ENCODE peak calls at places on chromosomes 13 and 19, in seven cellular contexts. P is GM19239; T is heart left ventricle; Q is stimulated activated CD4-positive, alpha-beta T cell treated with anti-CD3 and anti-CD28 coated beads, Interleukin-2, amount 100 ng/mL, for 4 hours; H is nucleus accumbens; J is ELR; S is left lobe of liver. G is an unnamed sample.

GRCh38 chr19:16463991-16464575 is 7.7 kb downstream of the EPS15L1 start:
- DNase-seq in P (no peak), T (no peak), Q (no peak), H (no peak), J (peak; percentile 32), S (no peak), G (no peak)

GRCh38 chr19:17281391-17282304 is at the start of gene ANKLE1:
- DNase-seq in P (no peak), T (no peak), Q (no peak), H (no peak), J (peak; percentile 31), S (no peak), G (peak; percentile 46)

GRCh38 chr13:71374471-71375041 is 492.4 kb downstream of the DACH1 start:
- DNase-seq in P (no peak), T (no peak), Q (no peak), H (no peak), J (peak; percentile 30), S (no peak), G (no peak)

GRCh38 chr19:7088999-7089398 is 19.5 kb downstream of the ZNF557 start:
- DNase-seq in P (no peak), T (no peak), Q (no peak), H (no peak), J (no peak), S (no peak), G (no peak)

GRCh38 chr13:54958781-54959180 is 1930.2 kb downstream of the OLFM4 start:
- DNase-seq in P (no peak), T (no peak), Q (no peak), H (no peak), J (no peak), S (no peak), G (no peak)

GRCh38 chr13:83333614-83334388 is 548.5 kb downstream of the SLITRK1 start:
- DNase-seq in P (no peak), T (no peak), Q (no peak), H (no peak), J (no peak), S (no peak), G (no peak)

GRCh38 chr13:95596701-95597100 is 44.2 kb downstream of the CLDN10 start:
- DNase-seq in P (no peak), T (no peak), Q (no peak), H (no peak), J (no peak), S (no peak), G (no peak)

GRCh38 chr13:77544365-77544764 is 8.9 kb downstream of the SCEL start:
- DNase-seq in P (no peak), T (peak; percentile 63), Q (no peak), H (peak; percentile 50), J (no peak), S (peak; percentile 56), G (no peak)

GRCh38 chr13:73901324-73902068 is 232.7 kb downstream of the KLF12 start:
- DNase-seq in P (no peak), T (no peak), Q (no peak), H (no peak), J (no peak), S (no peak), G (no peak)

G was measured in activated CD4-positive, alpha-beta T cell treated with anti-CD3 and anti-CD28 coated beads for 4 hours.